ENCODE peak calls at places on chromosome 16, in nine cellular contexts. One of them, this sample, is unnamed. For H3K9me3 and H3K36me3, the result is how much of the 10 kb centered on the place peaks cover.

GRCh38 chr16:58197314-58198012 is 443 bp downstream of the CSNK2A2 start:
- DNase-seq in Peyer's patch: no peak
- DNase-seq in ascending aorta: no peak
- DNase-seq in lower lobe of right lung: no peak
- DNase-seq in left lung: no peak
- DNase-seq in neuronal stem cell: peak
- DNase-seq in HCT116: no peak
- DNase-seq in heart right ventricle: peak
- DNase-seq in thoracic aorta: no peak
- DNase-seq in this sample: peak

GRCh38 chr16:50741225-50741807 is 570 bp upstream of the CYLD start:
- DNase-seq in Peyer's patch: no peak
- DNase-seq in ascending aorta: no peak
- DNase-seq in lower lobe of right lung: no peak
- DNase-seq in left lung: peak
- DNase-seq in neuronal stem cell: no peak
- DNase-seq in HCT116: no peak
- DNase-seq in heart right ventricle: peak
- DNase-seq in thoracic aorta: no peak
- DNase-seq in this sample: no peak

GRCh38 chr16:64656471-64656870 is 465.4 kb downstream of the CDH11 start:
- DNase-seq in Peyer's patch: no peak
- DNase-seq in ascending aorta: no peak
- DNase-seq in lower lobe of right lung: no peak
- DNase-seq in left lung: no peak
- DNase-seq in neuronal stem cell: no peak
- DNase-seq in HCT116: no peak
- DNase-seq in heart right ventricle: no peak
- DNase-seq in thoracic aorta: no peak
- DNase-seq in this sample: no peak

GRCh38 chr16:23836404-23837291 is 865 bp downstream of the PRKCB start:
- DNase-seq in Peyer's patch: peak
- DNase-seq in ascending aorta: no peak
- DNase-seq in lower lobe of right lung: peak
- DNase-seq in left lung: peak
- DNase-seq in neuronal stem cell: no peak
- DNase-seq in HCT116: no peak
- DNase-seq in heart right ventricle: peak
- DNase-seq in thoracic aorta: no peak
- DNase-seq in this sample: no peak

GRCh38 chr16:10619271-10619849 is 39.0 kb upstream of the EMP2 start:
- DNase-seq in Peyer's patch: peak
- DNase-seq in ascending aorta: no peak
- DNase-seq in lower lobe of right lung: peak
- DNase-seq in left lung: peak
- DNase-seq in neuronal stem cell: no peak
- DNase-seq in HCT116: no peak
- DNase-seq in heart right ventricle: peak
- DNase-seq in thoracic aorta: no peak
- DNase-seq in this sample: no peak

GRCh38 chr16:12874135-12874534 is 27.3 kb upstream of the SHISA9 start:
- DNase-seq in Peyer's patch: no peak
- DNase-seq in ascending aorta: no peak
- DNase-seq in lower lobe of right lung: no peak
- DNase-seq in left lung: no peak
- DNase-seq in neuronal stem cell: no peak
- DNase-seq in HCT116: no peak
- DNase-seq in heart right ventricle: no peak
- DNase-seq in thoracic aorta: no peak
- DNase-seq in this sample: no peak

GRCh38 chr16:68936729-68937631 is 93.6 kb downstream of the TANGO6 start:
- DNase-seq in Peyer's patch: no peak
- DNase-seq in ascending aorta: no peak
- DNase-seq in lower lobe of right lung: no peak
- DNase-seq in left lung: no peak
- DNase-seq in neuronal stem cell: no peak
- DNase-seq in HCT116: no peak
- DNase-seq in heart right ventricle: no peak
- DNase-seq in thoracic aorta: no peak
- DNase-seq in this sample: no peak

GRCh38 chr16:75550211-75550662 is 5.8 kb downstream of the TMEM231 start:
- DNase-seq in Peyer's patch: peak
- DNase-seq in ascending aorta: no peak
- DNase-seq in lower lobe of right lung: no peak
- DNase-seq in left lung: no peak
- DNase-seq in neuronal stem cell: no peak
- DNase-seq in HCT116: no peak
- DNase-seq in heart right ventricle: no peak
- DNase-seq in thoracic aorta: no peak
- DNase-seq in this sample: no peak

GRCh38 chr16:70476272-70477020 is 22.1 kb downstream of the FCSK start:
- DNase-seq in Peyer's patch: no peak
- DNase-seq in ascending aorta: no peak
- DNase-seq in lower lobe of right lung: no peak
- DNase-seq in left lung: no peak
- DNase-seq in neuronal stem cell: no peak
- DNase-seq in HCT116: peak
- DNase-seq in heart right ventricle: no peak
- DNase-seq in thoracic aorta: no peak
- DNase-seq in this sample: no peak

GRCh38 chr16:20923876-20924275 is 23.3 kb downstream of the LYRM1 start:
- DNase-seq in Peyer's patch: no peak
- DNase-seq in ascending aorta: no peak
- DNase-seq in lower lobe of right lung: no peak
- DNase-seq in left lung: no peak
- DNase-seq in neuronal stem cell: no peak
- DNase-seq in HCT116: no peak
- DNase-seq in heart right ventricle: no peak
- DNase-seq in thoracic aorta: no peak
- DNase-seq in this sample: no peak

GRCh38 chr16:51592535-51592934 is 441.5 kb upstream of the SALL1 start:
- DNase-seq in Peyer's patch: no peak
- DNase-seq in ascending aorta: no peak
- DNase-seq in lower lobe of right lung: no peak
- DNase-seq in left lung: no peak
- DNase-seq in neuronal stem cell: no peak
- DNase-seq in HCT116: no peak
- DNase-seq in heart right ventricle: no peak
- DNase-seq in thoracic aorta: no peak
- DNase-seq in this sample: no peak

GRCh38 chr16:3460585-3460984 is 17.1 kb downstream of the NAA60 start:
- DNase-seq in Peyer's patch: no peak
- DNase-seq in ascending aorta: no peak
- DNase-seq in lower lobe of right lung: no peak
- DNase-seq in left lung: no peak
- DNase-seq in neuronal stem cell: no peak
- DNase-seq in HCT116: no peak
- DNase-seq in heart right ventricle: no peak
- DNase-seq in thoracic aorta: no peak
- DNase-seq in this sample: no peak

GRCh38 chr16:3459401-3460090 is 16.1 kb downstream of the NAA60 start:
- DNase-seq in Peyer's patch: no peak
- DNase-seq in ascending aorta: no peak
- DNase-seq in lower lobe of right lung: no peak
- DNase-seq in left lung: no peak
- DNase-seq in neuronal stem cell: no peak
- DNase-seq in HCT116: no peak
- DNase-seq in heart right ventricle: no peak
- DNase-seq in thoracic aorta: no peak
- DNase-seq in this sample: no peak

GRCh38 chr16:3461120-3461519 is 17.6 kb downstream of the NAA60 start:
- DNase-seq in Peyer's patch: peak
- DNase-seq in ascending aorta: no peak
- DNase-seq in lower lobe of right lung: no peak
- DNase-seq in left lung: no peak
- DNase-seq in neuronal stem cell: no peak
- DNase-seq in HCT116: no peak
- DNase-seq in heart right ventricle: no peak
- DNase-seq in thoracic aorta: no peak
- DNase-seq in this sample: no peak

GRCh38 chr16:3458852-3459361 is 15.4 kb downstream of the NAA60 start:
- DNase-seq in Peyer's patch: peak
- DNase-seq in ascending aorta: no peak
- DNase-seq in lower lobe of right lung: no peak
- DNase-seq in left lung: no peak
- DNase-seq in neuronal stem cell: no peak
- DNase-seq in HCT116: no peak
- DNase-seq in heart right ventricle: no peak
- DNase-seq in thoracic aorta: no peak
- DNase-seq in this sample: peak

DNA sequence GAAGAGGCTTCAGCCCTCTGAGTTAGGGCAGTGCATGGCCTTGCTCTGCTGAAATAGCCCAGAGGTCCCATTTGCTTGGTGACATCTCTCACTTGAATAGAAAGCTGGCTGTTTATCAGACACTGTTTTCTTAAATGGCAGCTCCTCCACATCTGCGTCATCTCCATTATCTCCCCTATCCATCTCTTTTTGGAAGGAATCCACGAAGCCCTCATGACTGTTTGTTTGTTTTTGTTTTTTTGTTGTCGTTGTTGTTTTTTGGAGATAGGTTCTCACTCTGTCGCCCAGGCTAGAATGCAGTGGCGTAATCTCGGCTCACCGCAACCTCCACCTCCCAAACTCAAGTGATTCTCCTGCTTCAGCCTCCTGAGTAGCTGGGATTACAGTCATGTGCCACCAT is 16.6 kb downstream of the NAA60 start:
- DNase-seq in Peyer's patch: no peak
- DNase-seq in ascending aorta: no peak
- DNase-seq in lower lobe of right lung: no peak
- DNase-seq in left lung: no peak
- DNase-seq in neuronal stem cell: no peak
- DNase-seq in HCT116: no peak
- DNase-seq in heart right ventricle: no peak
- DNase-seq in thoracic aorta: no peak
- DNase-seq in this sample: no peak
- H3K27ac ChIP-seq in Peyer's patch: no peak
- H3K27ac ChIP-seq in ascending aorta: no peak
- H3K27ac ChIP-seq in lower lobe of right lung: no peak
- H3K27ac ChIP-seq in left lung: no peak
- H3K27ac ChIP-seq in neuronal stem cell: no peak
- H3K27ac ChIP-seq in HCT116: no peak
- H3K27ac ChIP-seq in heart right ventricle: peak
- H3K27ac ChIP-seq in thoracic aorta: no peak
- H3K27ac ChIP-seq in this sample: no peak

GRCh38 chr16:15975172-15975571 is 25.8 kb downstream of the ABCC1 start:
- DNase-seq in Peyer's patch: no peak
- DNase-seq in ascending aorta: no peak
- DNase-seq in lower lobe of right lung: no peak
- DNase-seq in left lung: no peak
- DNase-seq in neuronal stem cell: no peak
- DNase-seq in HCT116: no peak
- DNase-seq in heart right ventricle: no peak
- DNase-seq in thoracic aorta: no peak
- DNase-seq in this sample: no peak

GRCh38 chr16:15979801-15980200 is 30.4 kb downstream of the ABCC1 start:
- DNase-seq in Peyer's patch: no peak
- DNase-seq in ascending aorta: no peak
- DNase-seq in lower lobe of right lung: no peak
- DNase-seq in left lung: no peak
- DNase-seq in neuronal stem cell: no peak
- DNase-seq in HCT116: no peak
- DNase-seq in heart right ventricle: no peak
- DNase-seq in thoracic aorta: peak
- DNase-seq in this sample: no peak

GRCh38 chr16:15976225-15976812 is 26.9 kb downstream of the ABCC1 start:
- DNase-seq in Peyer's patch: no peak
- DNase-seq in ascending aorta: no peak
- DNase-seq in lower lobe of right lung: no peak
- DNase-seq in left lung: no peak
- DNase-seq in neuronal stem cell: no peak
- DNase-seq in HCT116: no peak
- DNase-seq in heart right ventricle: no peak
- DNase-seq in thoracic aorta: no peak
- DNase-seq in this sample: no peak

GRCh38 chr16:15973997-15974396 is 24.6 kb downstream of the ABCC1 start:
- DNase-seq in Peyer's patch: no peak
- DNase-seq in ascending aorta: no peak
- DNase-seq in lower lobe of right lung: no peak
- DNase-seq in left lung: no peak
- DNase-seq in neuronal stem cell: no peak
- DNase-seq in HCT116: no peak
- DNase-seq in heart right ventricle: no peak
- DNase-seq in thoracic aorta: no peak
- DNase-seq in this sample: no peak

DNA sequence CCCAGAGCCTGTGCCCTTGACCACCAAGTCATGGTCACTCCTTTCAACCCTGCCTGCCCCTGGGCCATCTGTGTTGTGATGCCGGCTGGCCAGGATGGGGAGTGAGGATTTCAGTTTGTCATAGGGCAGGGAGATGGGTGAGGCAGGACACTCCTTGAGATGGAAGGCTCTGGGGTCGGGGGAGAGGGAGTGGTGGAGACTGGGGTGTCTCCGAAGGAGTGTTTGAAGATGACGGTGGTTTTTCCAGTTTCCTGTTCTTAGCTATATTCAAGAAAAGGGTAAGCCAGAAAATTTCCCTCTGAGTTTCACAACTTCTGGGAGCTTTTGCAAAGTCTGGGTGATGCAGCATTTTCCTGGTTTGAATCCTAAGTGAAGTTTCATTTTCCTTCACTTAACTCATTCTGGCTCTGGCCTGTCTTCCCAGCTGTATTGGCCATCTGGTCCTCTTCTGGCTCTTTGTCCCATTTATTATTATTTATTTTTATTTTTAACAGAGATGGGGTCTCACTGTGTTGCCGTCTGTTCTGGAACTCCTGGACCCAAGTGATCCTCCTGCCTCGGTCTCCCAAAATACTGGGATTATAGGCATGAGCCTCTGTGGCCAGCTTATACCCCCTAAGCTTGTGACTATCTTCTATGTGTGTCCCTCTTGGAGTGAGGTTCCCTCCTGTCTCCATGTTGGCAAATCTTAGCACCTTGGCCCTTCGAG is 27.7 kb downstream of the ABCC1 start:
- DNase-seq in Peyer's patch: no peak
- DNase-seq in ascending aorta: no peak
- DNase-seq in lower lobe of right lung: no peak
- DNase-seq in left lung: no peak
- DNase-seq in neuronal stem cell: no peak
- DNase-seq in HCT116: no peak
- DNase-seq in heart right ventricle: no peak
- DNase-seq in thoracic aorta: no peak
- DNase-seq in this sample: no peak
- H3K9me3 ChIP-seq in Peyer's patch: under half
- H3K9me3 ChIP-seq in ascending aorta: under half
- H3K9me3 ChIP-seq in lower lobe of right lung: under half
- H3K9me3 ChIP-seq in left lung: under half
- H3K9me3 ChIP-seq in neuronal stem cell: under half
- H3K9me3 ChIP-seq in HCT116: under half
- H3K9me3 ChIP-seq in heart right ventricle: under half
- H3K9me3 ChIP-seq in thoracic aorta: under half
- H3K9me3 ChIP-seq in this sample: under half

GRCh38 chr16:8822403-8822802 is 24.8 kb downstream of the PMM2 start:
- DNase-seq in Peyer's patch: no peak
- DNase-seq in ascending aorta: no peak
- DNase-seq in lower lobe of right lung: no peak
- DNase-seq in left lung: no peak
- DNase-seq in neuronal stem cell: no peak
- DNase-seq in HCT116: no peak
- DNase-seq in heart right ventricle: no peak
- DNase-seq in thoracic aorta: no peak
- DNase-seq in this sample: no peak
- H3K36me3 ChIP-seq in Peyer's patch: under half
- H3K36me3 ChIP-seq in ascending aorta: under half
- H3K36me3 ChIP-seq in lower lobe of right lung: under half
- H3K36me3 ChIP-seq in left lung: half or more
- H3K36me3 ChIP-seq in neuronal stem cell: under half
- H3K36me3 ChIP-seq in HCT116: half or more
- H3K36me3 ChIP-seq in heart right ventricle: half or more
- H3K36me3 ChIP-seq in thoracic aorta: under half
- H3K36me3 ChIP-seq in this sample: under half

GRCh38 chr16:48511071-48511540 is 98.9 kb downstream of the N4BP1 start:
- DNase-seq in Peyer's patch: peak
- DNase-seq in ascending aorta: no peak
- DNase-seq in lower lobe of right lung: no peak
- DNase-seq in left lung: peak
- DNase-seq in neuronal stem cell: no peak
- DNase-seq in HCT116: no peak
- DNase-seq in heart right ventricle: no peak
- DNase-seq in thoracic aorta: no peak
- DNase-seq in this sample: no peak
- H3K27ac ChIP-seq in Peyer's patch: no peak
- H3K27ac ChIP-seq in ascending aorta: no peak
- H3K27ac ChIP-seq in lower lobe of right lung: no peak
- H3K27ac ChIP-seq in left lung: no peak
- H3K27ac ChIP-seq in neuronal stem cell: no peak
- H3K27ac ChIP-seq in HCT116: no peak
- H3K27ac ChIP-seq in heart right ventricle: no peak
- H3K27ac ChIP-seq in thoracic aorta: no peak
- H3K27ac ChIP-seq in this sample: no peak